ENCODE peak calls at places on chromosomes 13 and 19, in seven cellular contexts. I is H1, S is H9, V is IMR-90, R is neuronal stem cell, Q is trophoblast cell, A is mesendoderm. X is an unnamed sample.

GRCh38 chr19:49340069-49340864 is 5.1 kb downstream of the CD37 start:
- DNase-seq in I (peak; percentile 75), S (peak; percentile 82), V (no peak), R (no peak), Q (peak; percentile 18), A (peak; percentile 79), X (no peak)

GRCh38 chr19:50858896-50859295 is 4.2 kb downstream of the KLK3 start:
- DNase-seq in I (no peak), S (peak; percentile 82), V (no peak), R (no peak), Q (no peak), A (no peak), X (no peak)

GRCh38 chr19:10961763-10962536 is 1.1 kb downstream of the SMARCA4 start:
- DNase-seq in I (no peak), S (no peak), V (peak; percentile 12), R (peak; percentile 35), Q (peak; percentile 39), A (peak; percentile 37), X (peak; percentile 43)

GRCh38 chr13:94419304-94419943 is 60.1 kb downstream of the DCT start:
- DNase-seq in I (no peak), S (no peak), V (peak; percentile 86), R (no peak), Q (no peak), A (no peak), X (peak; percentile 91)

GRCh38 chr19:10929402-10929794 is 787 bp downstream of the TIMM29 start:
- DNase-seq in I (no peak), S (no peak), V (no peak), R (no peak), Q (no peak), A (peak; percentile 43), X (no peak)

GRCh38 chr19:1911098-1911497 is 5.9 kb downstream of the ADAT3 start:
- DNase-seq in I (no peak), S (no peak), V (no peak), R (no peak), Q (no peak), A (no peak), X (no peak)

GRCh38 chr19:45142728-45143115 is 18.1 kb downstream of the NKPD1 start:
- DNase-seq in I (no peak), S (no peak), V (no peak), R (no peak), Q (no peak), A (no peak), X (no peak)

GRCh38 chr19:48400018-48400742 is 6.7 kb downstream of the GRIN2D start:
- DNase-seq in I (peak; percentile 88), S (peak; percentile 98), V (peak; percentile 55), R (no peak), Q (peak; percentile 83), A (peak; percentile 94), X (peak; percentile 93)

GRCh38 chr19:12967907-12968306 is 1.5 kb upstream of the DAND5 start:
- DNase-seq in I (no peak), S (no peak), V (peak; percentile 55), R (no peak), Q (no peak), A (no peak), X (no peak)

GRCh38 chr13:33464345-33464744 is 178.8 kb upstream of the STARD13 start:
- DNase-seq in I (no peak), S (no peak), V (no peak), R (no peak), Q (no peak), A (no peak), X (no peak)

GRCh38 chr13:33649212-33649917 is 168.6 kb upstream of the RFC3 start:
- DNase-seq in I (no peak), S (no peak), V (peak; percentile 6), R (no peak), Q (peak; percentile 17), A (no peak), X (peak; percentile 29)

GRCh38 chr19:9827325-9828238 is at the start of gene UBL5:
- DNase-seq in I (peak; percentile 89), S (peak; percentile 94), V (peak; percentile 76), R (peak; percentile 83), Q (peak; percentile 91), A (peak; percentile 96), X (peak; percentile 88)

GRCh38 chr19:41263042-41263849 is 926 bp upstream of the HNRNPUL1 start:
- DNase-seq in I (peak; percentile 69), S (peak; percentile 44), V (peak; percentile 96), R (no peak), Q (peak; percentile 76), A (peak; percentile 69), X (peak; percentile 98)

GRCh38 chr13:98327326-98328314 is 150.6 kb upstream of the RNF113B start:
- DNase-seq in I (no peak), S (peak; percentile 61), V (peak; percentile 78), R (peak; percentile 85), Q (peak; percentile 10), A (peak; percentile 76), X (peak; percentile 91)

GRCh38 chr19:7159105-7159933 is 89.8 kb downstream of the ZNF557 start:
- DNase-seq in I (no peak), S (no peak), V (peak; percentile 95), R (no peak), Q (peak; percentile 37), A (no peak), X (peak; percentile 76)

DNA sequence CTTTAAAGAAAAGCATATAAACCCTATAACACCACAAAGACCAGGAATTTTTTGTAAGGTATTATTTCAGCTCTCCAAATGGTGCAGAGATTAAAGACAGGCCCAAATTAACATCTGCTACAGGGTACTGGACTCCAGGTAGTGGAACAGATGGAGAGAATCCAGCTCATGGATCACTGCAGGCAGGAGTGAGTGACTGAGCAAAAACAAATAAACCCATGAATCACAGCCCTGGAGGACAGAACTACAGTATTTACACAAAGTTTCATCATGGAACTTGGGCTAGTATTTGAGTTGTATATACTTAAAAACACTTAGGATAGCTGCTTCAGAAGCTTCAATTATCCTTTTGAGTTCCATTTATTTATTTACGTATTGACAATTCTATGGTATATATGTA is 132.8 kb upstream of the SPRY2 start:
- DNase-seq in I (no peak), S (no peak), V (peak; percentile 18), R (no peak), Q (no peak), A (no peak), X (peak; percentile 72)
- H2BK120ac ChIP-seq in I (no peak overlapping the region), S (no peak overlapping the region), V (no peak overlapping the region), R (no peak overlapping the region), Q (no peak overlapping the region), A (no peak overlapping the region), X (no peak overlapping the region)

DNA sequence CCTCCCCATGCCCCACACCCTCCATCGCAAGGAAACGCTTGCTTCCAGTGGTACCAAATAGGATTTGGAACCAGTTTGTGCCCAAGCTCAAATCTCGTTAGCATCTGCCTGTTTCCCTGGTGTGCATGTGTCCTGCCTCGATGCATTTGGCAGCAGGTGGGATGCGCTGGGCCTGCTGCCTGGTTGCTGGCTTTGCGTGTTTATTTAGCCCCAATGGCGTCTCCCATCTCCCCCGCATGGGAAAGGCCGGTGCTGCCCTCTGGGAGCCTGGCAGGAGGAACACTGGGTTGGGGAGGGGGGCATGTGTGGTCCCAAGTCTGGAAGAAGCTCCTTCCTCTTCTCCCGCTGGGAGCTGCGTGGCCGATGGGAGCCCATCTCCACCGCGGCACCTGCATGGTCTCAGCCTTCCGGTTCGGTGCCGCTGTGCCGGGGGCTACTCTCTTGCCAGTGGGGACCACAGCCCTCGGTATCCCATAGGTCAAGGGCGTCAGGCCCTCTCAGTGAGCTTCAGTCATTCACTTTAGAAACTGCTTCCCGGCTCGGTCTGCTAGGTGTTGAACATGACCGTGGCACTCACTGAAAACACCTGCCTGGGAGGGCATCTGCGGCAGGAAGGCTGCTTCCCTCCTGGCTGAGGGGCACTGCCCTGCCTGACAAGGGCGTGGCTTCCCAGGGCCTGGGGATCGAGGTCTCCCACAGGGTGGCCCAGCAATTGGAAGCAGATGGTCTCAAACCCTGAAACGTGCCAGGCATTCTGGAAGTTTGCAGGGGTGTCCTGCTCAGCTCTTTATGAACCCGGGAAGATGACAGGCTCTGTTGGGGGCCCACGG is 11.8 kb upstream of the F7 start:
- DNase-seq in I (no peak), S (no peak), V (no peak), R (no peak), Q (no peak), A (no peak), X (no peak)
- H2BK5ac ChIP-seq in I (no peak overlapping the region), S (no peak overlapping the region), V (no peak overlapping the region), R (peak overlapping the region; percentile 53), Q (no peak overlapping the region), A (no peak overlapping the region), X (no peak overlapping the region)

GRCh38 chr13:53052675-53053074 is 24.1 kb downstream of the OLFM4 start:
- DNase-seq in I (no peak), S (no peak), V (no peak), R (no peak), Q (no peak), A (no peak), X (no peak)
- H2BK120ac ChIP-seq in I (no peak overlapping the region), S (no peak overlapping the region), V (no peak overlapping the region), R (no peak overlapping the region), Q (no peak overlapping the region), A (no peak overlapping the region), X (no peak overlapping the region)

GRCh38 chr19:56201973-56202372 is at the start of gene ZSCAN5C:
- DNase-seq in I (no peak), S (no peak), V (no peak), R (no peak), Q (no peak), A (no peak), X (no peak)

GRCh38 chr19:56193981-56194380 is 3.6 kb downstream of the ZSCAN5B start:
- DNase-seq in I (no peak), S (no peak), V (no peak), R (no peak), Q (no peak), A (no peak), X (no peak)

DNA sequence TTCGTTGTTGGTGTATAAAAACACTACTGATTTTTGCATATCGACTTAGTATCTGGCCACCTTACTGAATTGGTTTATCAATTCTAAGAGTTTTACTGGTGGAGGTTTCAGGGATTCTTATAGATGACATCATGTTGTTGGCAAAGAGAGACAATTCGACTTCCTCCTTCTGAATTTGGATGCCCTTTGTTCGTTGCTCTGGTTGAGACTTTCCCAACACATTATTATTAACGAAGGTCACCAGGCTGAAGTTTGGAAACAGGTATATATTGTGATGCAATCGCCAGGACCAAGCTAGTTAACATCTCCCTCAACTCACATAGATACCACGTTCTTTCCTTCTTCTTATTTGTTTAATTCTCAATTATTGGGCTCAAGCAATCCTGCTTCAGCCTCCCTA is 2.1 kb upstream of the ZSCAN5B start:
- DNase-seq in I (no peak), S (no peak), V (no peak), R (no peak), Q (no peak), A (no peak), X (no peak)
- H2BK5ac ChIP-seq in I (no peak overlapping the region), S (no peak overlapping the region), V (no peak overlapping the region), R (no peak overlapping the region), Q (no peak overlapping the region), A (no peak overlapping the region), X (no peak overlapping the region)

DNA sequence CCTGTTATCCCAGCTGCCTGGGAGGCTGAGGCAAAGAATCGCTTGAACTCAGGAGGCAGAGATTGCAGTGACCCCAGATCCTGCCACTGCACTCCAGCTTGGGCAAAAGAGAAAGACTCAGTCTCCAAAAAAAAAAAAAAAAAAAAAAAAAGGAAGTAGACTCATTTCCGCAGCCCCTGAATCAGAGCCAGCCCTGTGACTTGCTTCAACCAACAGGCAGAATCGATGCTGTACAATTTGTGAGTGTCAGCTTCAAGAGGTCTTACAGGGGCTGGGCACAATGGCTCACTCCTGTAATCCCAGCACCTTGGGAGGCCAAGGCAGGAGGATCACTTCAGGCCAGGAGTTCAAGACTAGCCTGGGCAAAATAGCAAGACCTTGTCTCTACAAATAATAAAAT is 12.8 kb downstream of the ANKRD27 start:
- DNase-seq in I (no peak), S (no peak), V (peak; percentile 58), R (no peak), Q (no peak), A (no peak), X (peak; percentile 21)
- H2BK120ac ChIP-seq in I (no peak overlapping the region), S (no peak overlapping the region), V (no peak overlapping the region), R (no peak overlapping the region), Q (no peak overlapping the region), A (no peak overlapping the region), X (no peak overlapping the region)